ENCODE peak calls at places on chromosomes 1 and 21, in nine cellular contexts. One of them, this sample, is unnamed. For H3K4me1, the result is how much of the 10 kb centered on the place peaks cover.

GRCh38 chr1:24437631-24438396 is 22.2 kb downstream of the NIPAL3 start:
- DNase-seq in HCT116: no peak
- DNase-seq in uterus: peak
- DNase-seq in ovary: no peak
- DNase-seq in Panc1: no peak
- DNase-seq in PC-9: no peak
- DNase-seq in psoas muscle: no peak
- DNase-seq in body of pancreas: no peak
- DNase-seq in heart left ventricle: no peak
- DNase-seq in this sample: no peak

GRCh38 chr1:94757931-94758330 is 62.2 kb upstream of the SLC44A3 start:
- DNase-seq in PC-9: no peak
- DNase-seq in psoas muscle: peak
- DNase-seq in HCT116: no peak
- DNase-seq in ovary: peak
- DNase-seq in body of pancreas: peak
- DNase-seq in uterus: peak
- DNase-seq in heart left ventricle: peak
- DNase-seq in Panc1: no peak
- DNase-seq in this sample: no peak

GRCh38 chr21:32698971-32699693 is 28.7 kb downstream of the SYNJ1 start:
- DNase-seq in heart left ventricle: no peak
- DNase-seq in ovary: no peak
- DNase-seq in Panc1: no peak
- DNase-seq in psoas muscle: no peak
- DNase-seq in body of pancreas: no peak
- DNase-seq in uterus: no peak
- DNase-seq in HCT116: no peak
- DNase-seq in PC-9: no peak
- DNase-seq in this sample: no peak

GRCh38 chr1:243513726-243514491 is 258.1 kb downstream of the SDCCAG8 start:
- DNase-seq in heart left ventricle: no peak
- DNase-seq in Panc1: no peak
- DNase-seq in PC-9: peak
- DNase-seq in psoas muscle: no peak
- DNase-seq in ovary: no peak
- DNase-seq in body of pancreas: no peak
- DNase-seq in uterus: no peak
- DNase-seq in HCT116: no peak
- DNase-seq in this sample: no peak

GRCh38 chr1:162854245-162854860 is 6.6 kb downstream of the CCDC190 start:
- DNase-seq in PC-9: peak
- DNase-seq in uterus: peak
- DNase-seq in HCT116: peak
- DNase-seq in ovary: no peak
- DNase-seq in Panc1: no peak
- DNase-seq in heart left ventricle: peak
- DNase-seq in psoas muscle: peak
- DNase-seq in body of pancreas: peak
- DNase-seq in this sample: no peak

GRCh38 chr21:29374481-29374880 is 75.8 kb downstream of the BACH1 start:
- DNase-seq in body of pancreas: no peak
- DNase-seq in ovary: no peak
- DNase-seq in uterus: no peak
- DNase-seq in Panc1: no peak
- DNase-seq in HCT116: no peak
- DNase-seq in psoas muscle: no peak
- DNase-seq in heart left ventricle: no peak
- DNase-seq in PC-9: no peak
- DNase-seq in this sample: no peak

GRCh38 chr1:47412437-47412836 is 3.6 kb upstream of the FOXE3 start:
- DNase-seq in PC-9: no peak
- DNase-seq in ovary: no peak
- DNase-seq in Panc1: no peak
- DNase-seq in heart left ventricle: no peak
- DNase-seq in uterus: no peak
- DNase-seq in body of pancreas: no peak
- DNase-seq in psoas muscle: no peak
- DNase-seq in HCT116: no peak
- DNase-seq in this sample: no peak

GRCh38 chr1:200897188-200897710 is 2.5 kb downstream of the INAVA start:
- DNase-seq in ovary: no peak
- DNase-seq in PC-9: no peak
- DNase-seq in uterus: no peak
- DNase-seq in body of pancreas: peak
- DNase-seq in Panc1: no peak
- DNase-seq in HCT116: no peak
- DNase-seq in heart left ventricle: no peak
- DNase-seq in psoas muscle: no peak
- DNase-seq in this sample: no peak

GRCh38 chr1:22780696-22781095 is 70.1 kb downstream of the EPHB2 start:
- DNase-seq in uterus: no peak
- DNase-seq in ovary: no peak
- DNase-seq in heart left ventricle: no peak
- DNase-seq in psoas muscle: no peak
- DNase-seq in Panc1: peak
- DNase-seq in body of pancreas: no peak
- DNase-seq in PC-9: peak
- DNase-seq in HCT116: peak
- DNase-seq in this sample: no peak

DNA sequence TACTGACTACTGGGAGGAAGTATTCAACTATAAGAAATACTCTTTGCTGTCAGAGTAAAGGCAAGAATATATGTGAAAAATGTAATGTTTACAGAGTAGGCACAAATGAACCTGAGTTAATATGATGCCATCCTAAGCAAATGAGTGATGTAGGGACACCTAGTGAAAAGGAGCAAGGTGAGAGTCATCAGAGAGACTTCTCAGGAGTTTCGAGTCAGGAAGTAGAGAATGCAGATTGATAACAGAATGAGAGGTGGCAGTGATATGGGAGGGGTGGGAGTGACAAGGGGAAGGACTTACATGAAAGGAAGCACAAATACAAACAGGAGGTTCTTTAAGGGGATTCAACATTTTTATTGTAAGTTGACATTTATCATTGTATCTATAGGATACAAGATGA is 10.2 kb downstream of the PRCC start:
- DNase-seq in Panc1: no peak
- DNase-seq in uterus: no peak
- DNase-seq in body of pancreas: no peak
- DNase-seq in ovary: no peak
- DNase-seq in psoas muscle: no peak
- DNase-seq in HCT116: no peak
- DNase-seq in PC-9: no peak
- DNase-seq in heart left ventricle: no peak
- DNase-seq in this sample: no peak
- TF ChIP-seq CTCF in Panc1: no peak
- TF ChIP-seq CTCF in uterus: no peak
- TF ChIP-seq CTCF in body of pancreas: no peak
- TF ChIP-seq CTCF in ovary: no peak
- TF ChIP-seq CTCF in psoas muscle: no peak
- TF ChIP-seq CTCF in HCT116: no peak
- TF ChIP-seq CTCF in PC-9: no peak
- TF ChIP-seq CTCF in heart left ventricle: no peak
- TF ChIP-seq CTCF in this sample: no peak

DNA sequence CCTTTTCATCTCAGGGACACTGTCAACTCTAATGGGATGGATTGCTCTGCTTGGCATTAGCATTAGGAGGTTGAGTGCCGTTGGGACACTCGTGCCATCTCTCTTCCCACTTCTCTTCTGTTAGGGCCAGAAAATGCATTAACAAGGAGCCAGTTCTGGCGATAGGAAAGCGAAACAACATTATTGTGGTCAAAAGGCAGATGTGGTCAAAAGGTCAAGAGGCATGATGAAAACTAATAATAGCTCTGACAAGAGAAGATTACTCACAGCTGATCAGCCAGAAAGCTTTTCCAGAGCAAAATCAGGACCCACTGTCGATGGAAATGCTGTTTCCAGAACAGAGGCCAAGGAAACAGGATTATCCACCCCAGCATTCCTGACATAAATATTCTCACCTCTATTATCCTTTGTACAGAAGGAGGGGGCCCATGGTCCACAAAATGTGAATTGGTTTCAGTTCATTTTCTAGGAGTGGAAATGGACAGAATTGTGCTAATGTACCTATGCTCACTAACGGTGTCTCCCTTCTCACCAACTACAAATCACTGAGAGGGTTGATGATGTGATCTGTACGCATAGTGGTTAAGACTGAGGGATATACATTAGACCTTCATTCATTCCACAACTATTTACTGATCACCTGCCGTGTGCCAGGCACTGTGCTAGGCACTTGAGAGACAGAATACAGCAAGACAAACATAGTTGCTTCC is 72.0 kb downstream of the ST6GALNAC5 start:
- DNase-seq in ovary: no peak
- DNase-seq in heart left ventricle: no peak
- DNase-seq in PC-9: no peak
- DNase-seq in Panc1: no peak
- DNase-seq in uterus: no peak
- DNase-seq in body of pancreas: no peak
- DNase-seq in HCT116: no peak
- DNase-seq in psoas muscle: no peak
- DNase-seq in this sample: no peak
- H3K4me3 ChIP-seq in ovary: no peak
- H3K4me3 ChIP-seq in heart left ventricle: no peak
- H3K4me3 ChIP-seq in PC-9: no peak
- H3K4me3 ChIP-seq in Panc1: no peak
- H3K4me3 ChIP-seq in uterus: no peak
- H3K4me3 ChIP-seq in body of pancreas: no peak
- H3K4me3 ChIP-seq in HCT116: no peak
- H3K4me3 ChIP-seq in psoas muscle: no peak
- H3K4me3 ChIP-seq in this sample: no peak

DNA sequence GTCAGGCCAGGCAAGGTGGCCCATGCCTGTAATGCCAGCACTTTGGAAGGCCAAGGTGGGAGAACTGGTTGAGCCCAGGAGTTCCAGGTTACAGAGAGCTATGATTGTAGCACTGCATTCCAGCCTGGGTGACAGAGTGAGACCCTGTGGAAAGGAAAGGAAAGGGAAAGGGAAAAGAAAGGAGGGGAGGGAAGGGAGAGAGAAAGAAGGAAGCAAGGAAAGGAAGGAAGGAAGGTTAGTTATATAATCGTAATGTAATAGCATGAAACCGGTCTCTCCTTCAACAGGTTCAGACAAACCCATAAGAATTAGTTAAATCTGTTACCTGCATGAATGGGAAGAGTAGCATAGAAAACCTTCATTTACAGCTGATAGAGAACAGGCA is 1.2 kb upstream of the PAQR7 start:
- DNase-seq in ovary: no peak
- DNase-seq in HCT116: no peak
- DNase-seq in heart left ventricle: no peak
- DNase-seq in uterus: no peak
- DNase-seq in psoas muscle: peak
- DNase-seq in PC-9: no peak
- DNase-seq in Panc1: no peak
- DNase-seq in body of pancreas: no peak
- DNase-seq in this sample: no peak
- H3K4me1 ChIP-seq in ovary: under half
- H3K4me1 ChIP-seq in HCT116: under half
- H3K4me1 ChIP-seq in heart left ventricle: under half
- H3K4me1 ChIP-seq in uterus: under half
- H3K4me1 ChIP-seq in psoas muscle: under half
- H3K4me1 ChIP-seq in PC-9: under half
- H3K4me1 ChIP-seq in Panc1: under half
- H3K4me1 ChIP-seq in body of pancreas: half or more
- H3K4me1 ChIP-seq in this sample: under half

GRCh38 chr1:1665815-1666251 is 7.0 kb upstream of the CDK11B start:
- DNase-seq in HCT116: no peak
- DNase-seq in PC-9: no peak
- DNase-seq in psoas muscle: no peak
- DNase-seq in uterus: no peak
- DNase-seq in Panc1: no peak
- DNase-seq in ovary: no peak
- DNase-seq in body of pancreas: peak
- DNase-seq in heart left ventricle: no peak
- DNase-seq in this sample: no peak
- TF ChIP-seq CTCF in HCT116: no peak
- TF ChIP-seq CTCF in PC-9: peak
- TF ChIP-seq CTCF in psoas muscle: peak
- TF ChIP-seq CTCF in uterus: no peak
- TF ChIP-seq CTCF in Panc1: peak
- TF ChIP-seq CTCF in ovary: peak
- TF ChIP-seq CTCF in body of pancreas: no peak
- TF ChIP-seq CTCF in heart left ventricle: peak
- TF ChIP-seq CTCF in this sample: peak

GRCh38 chr1:204726478-204726877 is 40.9 kb upstream of the LRRN2 start:
- DNase-seq in uterus: no peak
- DNase-seq in body of pancreas: peak
- DNase-seq in PC-9: no peak
- DNase-seq in HCT116: peak
- DNase-seq in heart left ventricle: peak
- DNase-seq in Panc1: no peak
- DNase-seq in psoas muscle: no peak
- DNase-seq in ovary: no peak
- DNase-seq in this sample: no peak
- H3K4me3 ChIP-seq in uterus: no peak
- H3K4me3 ChIP-seq in body of pancreas: no peak
- H3K4me3 ChIP-seq in PC-9: no peak
- H3K4me3 ChIP-seq in HCT116: no peak
- H3K4me3 ChIP-seq in heart left ventricle: no peak
- H3K4me3 ChIP-seq in Panc1: no peak
- H3K4me3 ChIP-seq in psoas muscle: no peak
- H3K4me3 ChIP-seq in ovary: no peak
- H3K4me3 ChIP-seq in this sample: no peak

GRCh38 chr1:78080767-78081166 is 35.0 kb downstream of the GIPC2 start:
- DNase-seq in body of pancreas: no peak
- DNase-seq in psoas muscle: no peak
- DNase-seq in HCT116: no peak
- DNase-seq in PC-9: no peak
- DNase-seq in uterus: no peak
- DNase-seq in ovary: no peak
- DNase-seq in heart left ventricle: no peak
- DNase-seq in Panc1: no peak
- DNase-seq in this sample: no peak
- H3K4me1 ChIP-seq in body of pancreas: under half
- H3K4me1 ChIP-seq in psoas muscle: under half
- H3K4me1 ChIP-seq in HCT116: under half
- H3K4me1 ChIP-seq in PC-9: under half
- H3K4me1 ChIP-seq in uterus: under half
- H3K4me1 ChIP-seq in ovary: under half
- H3K4me1 ChIP-seq in heart left ventricle: under half
- H3K4me1 ChIP-seq in Panc1: under half
- H3K4me1 ChIP-seq in this sample: under half

GRCh38 chr21:42411197-42411869 is 7.6 kb downstream of the UBASH3A start:
- DNase-seq in heart left ventricle: no peak
- DNase-seq in body of pancreas: no peak
- DNase-seq in uterus: no peak
- DNase-seq in PC-9: no peak
- DNase-seq in HCT116: no peak
- DNase-seq in ovary: no peak
- DNase-seq in Panc1: no peak
- DNase-seq in psoas muscle: no peak
- DNase-seq in this sample: no peak
- TF ChIP-seq CTCF in heart left ventricle: no peak
- TF ChIP-seq CTCF in body of pancreas: no peak
- TF ChIP-seq CTCF in uterus: no peak
- TF ChIP-seq CTCF in PC-9: no peak
- TF ChIP-seq CTCF in HCT116: no peak
- TF ChIP-seq CTCF in ovary: no peak
- TF ChIP-seq CTCF in Panc1: no peak
- TF ChIP-seq CTCF in psoas muscle: no peak
- TF ChIP-seq CTCF in this sample: no peak